ENCODE peak calls at places on chromosomes 11 and 22, in five cellular contexts. One of them, this sample, is unnamed.

GRCh38 chr11:1226981-1227550 is 4.2 kb downstream of the MUC5B start:
- DNase-seq in brain microvascular endothelial cell: no peak
- DNase-seq in naive thymus-derived CD8-positive, alpha-beta T cell: peak
- DNase-seq in activated CD8-positive, alpha-beta memory T cell treated with anti-CD3 and anti-CD28 coated beads, Interleukin-2, amount 10 ng/mL, durations not matched to agents 7 days and 5 days: no peak
- DNase-seq in Caki2: no peak
- DNase-seq in this sample: no peak

GRCh38 chr11:123690490-123690889 is 36.1 kb upstream of the SCN3B start:
- DNase-seq in activated CD8-positive, alpha-beta memory T cell treated with anti-CD3 and anti-CD28 coated beads, Interleukin-2, amount 10 ng/mL, durations not matched to agents 7 days and 5 days: no peak
- DNase-seq in brain microvascular endothelial cell: peak
- DNase-seq in naive thymus-derived CD8-positive, alpha-beta T cell: no peak
- DNase-seq in Caki2: no peak
- DNase-seq in this sample: no peak

GRCh38 chr11:128845334-128845780 is 21.7 kb downstream of the KCNJ1 start:
- DNase-seq in brain microvascular endothelial cell: no peak
- DNase-seq in activated CD8-positive, alpha-beta memory T cell treated with anti-CD3 and anti-CD28 coated beads, Interleukin-2, amount 10 ng/mL, durations not matched to agents 7 days and 5 days: no peak
- DNase-seq in naive thymus-derived CD8-positive, alpha-beta T cell: no peak
- DNase-seq in Caki2: no peak
- DNase-seq in this sample: no peak

GRCh38 chr11:66859686-66860448 is 3.0 kb downstream of the LRFN4 start:
- DNase-seq in activated CD8-positive, alpha-beta memory T cell treated with anti-CD3 and anti-CD28 coated beads, Interleukin-2, amount 10 ng/mL, durations not matched to agents 7 days and 5 days: no peak
- DNase-seq in naive thymus-derived CD8-positive, alpha-beta T cell: no peak
- DNase-seq in brain microvascular endothelial cell: no peak
- DNase-seq in Caki2: no peak
- DNase-seq in this sample: no peak

GRCh38 chr22:45587638-45588481 is 83.8 kb upstream of the ATXN10 start:
- DNase-seq in naive thymus-derived CD8-positive, alpha-beta T cell: no peak
- DNase-seq in brain microvascular endothelial cell: peak
- DNase-seq in activated CD8-positive, alpha-beta memory T cell treated with anti-CD3 and anti-CD28 coated beads, Interleukin-2, amount 10 ng/mL, durations not matched to agents 7 days and 5 days: no peak
- DNase-seq in Caki2: peak
- DNase-seq in this sample: no peak

GRCh38 chr11:119426142-119426541 is 3.2 kb upstream of the THY1 start:
- DNase-seq in Caki2: no peak
- DNase-seq in brain microvascular endothelial cell: no peak
- DNase-seq in naive thymus-derived CD8-positive, alpha-beta T cell: no peak
- DNase-seq in activated CD8-positive, alpha-beta memory T cell treated with anti-CD3 and anti-CD28 coated beads, Interleukin-2, amount 10 ng/mL, durations not matched to agents 7 days and 5 days: no peak
- DNase-seq in this sample: no peak

GRCh38 chr11:134142536-134142935 is 73.7 kb downstream of the JAM3 start:
- DNase-seq in brain microvascular endothelial cell: peak
- DNase-seq in naive thymus-derived CD8-positive, alpha-beta T cell: no peak
- DNase-seq in activated CD8-positive, alpha-beta memory T cell treated with anti-CD3 and anti-CD28 coated beads, Interleukin-2, amount 10 ng/mL, durations not matched to agents 7 days and 5 days: no peak
- DNase-seq in Caki2: no peak
- DNase-seq in this sample: no peak

GRCh38 chr11:20116825-20117224 is 43.5 kb downstream of the DBX1 start:
- DNase-seq in activated CD8-positive, alpha-beta memory T cell treated with anti-CD3 and anti-CD28 coated beads, Interleukin-2, amount 10 ng/mL, durations not matched to agents 7 days and 5 days: no peak
- DNase-seq in Caki2: no peak
- DNase-seq in brain microvascular endothelial cell: no peak
- DNase-seq in naive thymus-derived CD8-positive, alpha-beta T cell: no peak
- DNase-seq in this sample: no peak

GRCh38 chr11:123301696-123302400 is 106.8 kb upstream of the CLMP start:
- DNase-seq in activated CD8-positive, alpha-beta memory T cell treated with anti-CD3 and anti-CD28 coated beads, Interleukin-2, amount 10 ng/mL, durations not matched to agents 7 days and 5 days: peak
- DNase-seq in brain microvascular endothelial cell: no peak
- DNase-seq in naive thymus-derived CD8-positive, alpha-beta T cell: peak
- DNase-seq in Caki2: peak
- DNase-seq in this sample: peak

GRCh38 chr11:267491-267994 is 10.7 kb upstream of the NLRP6 start:
- DNase-seq in activated CD8-positive, alpha-beta memory T cell treated with anti-CD3 and anti-CD28 coated beads, Interleukin-2, amount 10 ng/mL, durations not matched to agents 7 days and 5 days: peak
- DNase-seq in brain microvascular endothelial cell: no peak
- DNase-seq in Caki2: peak
- DNase-seq in naive thymus-derived CD8-positive, alpha-beta T cell: peak
- DNase-seq in this sample: no peak

GRCh38 chr11:15204766-15205165 is 90.0 kb downstream of the INSC start:
- DNase-seq in activated CD8-positive, alpha-beta memory T cell treated with anti-CD3 and anti-CD28 coated beads, Interleukin-2, amount 10 ng/mL, durations not matched to agents 7 days and 5 days: peak
- DNase-seq in naive thymus-derived CD8-positive, alpha-beta T cell: no peak
- DNase-seq in brain microvascular endothelial cell: no peak
- DNase-seq in Caki2: no peak
- DNase-seq in this sample: no peak

GRCh38 chr11:96246718-96247540 is 96.1 kb downstream of the MAML2 start:
- DNase-seq in naive thymus-derived CD8-positive, alpha-beta T cell: no peak
- DNase-seq in Caki2: peak
- DNase-seq in brain microvascular endothelial cell: peak
- DNase-seq in activated CD8-positive, alpha-beta memory T cell treated with anti-CD3 and anti-CD28 coated beads, Interleukin-2, amount 10 ng/mL, durations not matched to agents 7 days and 5 days: no peak
- DNase-seq in this sample: no peak

GRCh38 chr11:17730608-17731462 is 3.7 kb upstream of the KCNC1 start:
- DNase-seq in Caki2: peak
- DNase-seq in naive thymus-derived CD8-positive, alpha-beta T cell: peak
- DNase-seq in brain microvascular endothelial cell: peak
- DNase-seq in activated CD8-positive, alpha-beta memory T cell treated with anti-CD3 and anti-CD28 coated beads, Interleukin-2, amount 10 ng/mL, durations not matched to agents 7 days and 5 days: peak
- DNase-seq in this sample: peak

GRCh38 chr11:133892584-133893380 is 47.5 kb upstream of the SPATA19 start:
- DNase-seq in activated CD8-positive, alpha-beta memory T cell treated with anti-CD3 and anti-CD28 coated beads, Interleukin-2, amount 10 ng/mL, durations not matched to agents 7 days and 5 days: peak
- DNase-seq in naive thymus-derived CD8-positive, alpha-beta T cell: no peak
- DNase-seq in brain microvascular endothelial cell: no peak
- DNase-seq in Caki2: no peak
- DNase-seq in this sample: peak

GRCh38 chr11:17528181-17528691 is 16.0 kb downstream of the USH1C start:
- DNase-seq in brain microvascular endothelial cell: peak
- DNase-seq in Caki2: peak
- DNase-seq in activated CD8-positive, alpha-beta memory T cell treated with anti-CD3 and anti-CD28 coated beads, Interleukin-2, amount 10 ng/mL, durations not matched to agents 7 days and 5 days: peak
- DNase-seq in naive thymus-derived CD8-positive, alpha-beta T cell: no peak
- DNase-seq in this sample: no peak

GRCh38 chr22:18110194-18110943 is at the start of gene TUBA8:
- DNase-seq in Caki2: peak
- DNase-seq in brain microvascular endothelial cell: peak
- DNase-seq in activated CD8-positive, alpha-beta memory T cell treated with anti-CD3 and anti-CD28 coated beads, Interleukin-2, amount 10 ng/mL, durations not matched to agents 7 days and 5 days: no peak
- DNase-seq in naive thymus-derived CD8-positive, alpha-beta T cell: no peak
- DNase-seq in this sample: no peak

GRCh38 chr22:29733362-29734322 is 13.8 kb downstream of the CABP7 start:
- DNase-seq in naive thymus-derived CD8-positive, alpha-beta T cell: no peak
- DNase-seq in activated CD8-positive, alpha-beta memory T cell treated with anti-CD3 and anti-CD28 coated beads, Interleukin-2, amount 10 ng/mL, durations not matched to agents 7 days and 5 days: no peak
- DNase-seq in brain microvascular endothelial cell: no peak
- DNase-seq in Caki2: peak
- DNase-seq in this sample: no peak

GRCh38 chr11:47391077-47391583 is 12.8 kb upstream of the SPI1 start:
- DNase-seq in Caki2: no peak
- DNase-seq in naive thymus-derived CD8-positive, alpha-beta T cell: no peak
- DNase-seq in brain microvascular endothelial cell: no peak
- DNase-seq in activated CD8-positive, alpha-beta memory T cell treated with anti-CD3 and anti-CD28 coated beads, Interleukin-2, amount 10 ng/mL, durations not matched to agents 7 days and 5 days: no peak
- DNase-seq in this sample: no peak

GRCh38 chr11:113241190-113242051 is 73.0 kb upstream of the TTC12 start:
- DNase-seq in brain microvascular endothelial cell: no peak
- DNase-seq in Caki2: no peak
- DNase-seq in naive thymus-derived CD8-positive, alpha-beta T cell: no peak
- DNase-seq in activated CD8-positive, alpha-beta memory T cell treated with anti-CD3 and anti-CD28 coated beads, Interleukin-2, amount 10 ng/mL, durations not matched to agents 7 days and 5 days: no peak
- DNase-seq in this sample: no peak

GRCh38 chr11:68138256-68138655 is 17.1 kb upstream of the CHKA start:
- DNase-seq in Caki2: no peak
- DNase-seq in brain microvascular endothelial cell: no peak
- DNase-seq in activated CD8-positive, alpha-beta memory T cell treated with anti-CD3 and anti-CD28 coated beads, Interleukin-2, amount 10 ng/mL, durations not matched to agents 7 days and 5 days: no peak
- DNase-seq in naive thymus-derived CD8-positive, alpha-beta T cell: no peak
- DNase-seq in this sample: no peak

GRCh38 chr11:3412837-3413236 is 33.9 kb upstream of the ZNF195 start:
- DNase-seq in Caki2: no peak
- DNase-seq in naive thymus-derived CD8-positive, alpha-beta T cell: no peak
- DNase-seq in activated CD8-positive, alpha-beta memory T cell treated with anti-CD3 and anti-CD28 coated beads, Interleukin-2, amount 10 ng/mL, durations not matched to agents 7 days and 5 days: no peak
- DNase-seq in brain microvascular endothelial cell: no peak
- DNase-seq in this sample: no peak

GRCh38 chr11:116535954-116536353 is 236.8 kb downstream of the BUD13 start:
- DNase-seq in naive thymus-derived CD8-positive, alpha-beta T cell: no peak
- DNase-seq in brain microvascular endothelial cell: no peak
- DNase-seq in activated CD8-positive, alpha-beta memory T cell treated with anti-CD3 and anti-CD28 coated beads, Interleukin-2, amount 10 ng/mL, durations not matched to agents 7 days and 5 days: no peak
- DNase-seq in Caki2: no peak
- DNase-seq in this sample: no peak

GRCh38 chr22:32378703-32379272 is 21.1 kb downstream of the RFPL3 start:
- DNase-seq in activated CD8-positive, alpha-beta memory T cell treated with anti-CD3 and anti-CD28 coated beads, Interleukin-2, amount 10 ng/mL, durations not matched to agents 7 days and 5 days: no peak
- DNase-seq in brain microvascular endothelial cell: peak
- DNase-seq in naive thymus-derived CD8-positive, alpha-beta T cell: no peak
- DNase-seq in Caki2: peak
- DNase-seq in this sample: no peak

GRCh38 chr11:62666259-62666926 is 1.3 kb downstream of the CSKMT start:
- DNase-seq in naive thymus-derived CD8-positive, alpha-beta T cell: no peak
- DNase-seq in activated CD8-positive, alpha-beta memory T cell treated with anti-CD3 and anti-CD28 coated beads, Interleukin-2, amount 10 ng/mL, durations not matched to agents 7 days and 5 days: no peak
- DNase-seq in brain microvascular endothelial cell: no peak
- DNase-seq in Caki2: no peak
- DNase-seq in this sample: no peak

GRCh38 chr11:16895306-16895705 is 118.9 kb downstream of the PLEKHA7 start:
- DNase-seq in activated CD8-positive, alpha-beta memory T cell treated with anti-CD3 and anti-CD28 coated beads, Interleukin-2, amount 10 ng/mL, durations not matched to agents 7 days and 5 days: no peak
- DNase-seq in naive thymus-derived CD8-positive, alpha-beta T cell: no peak
- DNase-seq in brain microvascular endothelial cell: no peak
- DNase-seq in Caki2: peak
- DNase-seq in this sample: no peak

GRCh38 chr11:118807800-118808778 is 17.1 kb upstream of the DDX6 start:
- DNase-seq in naive thymus-derived CD8-positive, alpha-beta T cell: no peak
- DNase-seq in brain microvascular endothelial cell: no peak
- DNase-seq in Caki2: no peak
- DNase-seq in activated CD8-positive, alpha-beta memory T cell treated with anti-CD3 and anti-CD28 coated beads, Interleukin-2, amount 10 ng/mL, durations not matched to agents 7 days and 5 days: no peak
- DNase-seq in this sample: no peak

This sample was measured in osteocyte.